ENCODE peak calls at places on chromosome 14, in six cellular contexts. Z, C, A, S, L and R are unnamed samples.

GRCh38 chr14:65637780-65638179 is 225.2 kb downstream of the FUT8 start:
- DNase-seq in S (no peak), C (no peak), L (no peak), Z (no peak), A (no peak), R (peak; percentile 33)

GRCh38 chr14:93765970-93766369 is 22.3 kb downstream of the PRIMA1 start:
- DNase-seq in Z (no peak), L (no peak), A (no peak), C (no peak), S (no peak), R (no peak)

GRCh38 chr14:68084256-68084655 is 264.7 kb downstream of the RAD51B start:
- DNase-seq in L (no peak), C (no peak), A (no peak), Z (no peak), S (no peak), R (no peak)

GRCh38 chr14:81208489-81208888 is 12.3 kb downstream of the GTF2A1 start:
- DNase-seq in S (no peak), L (no peak), Z (no peak), A (no peak), C (no peak), R (no peak)

GRCh38 chr14:104600141-104600643 is 4.4 kb downstream of the TMEM179 start:
- DNase-seq in C (no peak), S (peak; percentile 58), L (no peak), Z (peak; percentile 36), A (no peak), R (no peak)

GRCh38 chr14:65551019-65551643 is 138.6 kb downstream of the FUT8 start:
- DNase-seq in A (no peak), S (no peak), L (no peak), C (no peak), Z (no peak), R (no peak)

GRCh38 chr14:48140804-48141203 is 465.4 kb upstream of the MDGA2 start:
- DNase-seq in L (no peak), S (no peak), Z (no peak), C (no peak), A (no peak), R (no peak)

GRCh38 chr14:24422261-24422660 is 7.2 kb downstream of the CBLN3 start:
- DNase-seq in L (no peak), A (no peak), Z (no peak), C (no peak), S (no peak), R (no peak)

GRCh38 chr14:24307575-24308341 is at the start of gene CIDEB:
- DNase-seq in L (peak; percentile 31), Z (peak; percentile 2), S (peak; percentile 33), A (no peak), C (peak; percentile 34), R (no peak)